ENCODE peak calls at places on chromosomes 2 and 18, in ten cellular contexts. O is BJ; Y is NCI-H69; B is heart right ventricle; Z is WERI-Rb-1; M is activated naive CD4-positive, alpha-beta T cell treated with Interleukin-2 at 50 U/mL for 16 hours; Q is right atrium auricular region; K is COR-L47; T is SK-N-SH; R is SJSA1. P is an unnamed sample.

GRCh38 chr2:114797942-114798341 is 355.5 kb downstream of the DPP10 start:
- DNase-seq in O (no peak), Y (no peak), B (no peak), Z (no peak), M (no peak), Q (no peak), K (no peak), T (no peak), R (no peak), P (no peak)

GRCh38 chr2:42250925-42251324 is 81.8 kb downstream of the EML4 start:
- DNase-seq in O (no peak), Y (no peak), B (no peak), Z (no peak), M (no peak), Q (no peak), K (no peak), T (no peak), R (no peak), P (no peak)

GRCh38 chr2:165833156-165833555 is 39.1 kb upstream of the GALNT3 start:
- DNase-seq in O (peak), Y (no peak), B (no peak), Z (no peak), M (no peak), Q (no peak), K (no peak), T (no peak), R (no peak), P (peak)

GRCh38 chr2:24491626-24492282 is 700 bp downstream of the NCOA1 start:
- DNase-seq in O (no peak), Y (peak), B (peak), Z (peak), M (peak), Q (no peak), K (peak), T (peak), R (peak), P (peak)

GRCh38 chr2:1494906-1495305 is 81.6 kb downstream of the TPO start:
- DNase-seq in O (no peak), Y (no peak), B (no peak), Z (no peak), M (no peak), Q (no peak), K (no peak), T (no peak), R (peak), P (no peak)

GRCh38 chr2:80525152-80525551 is 220.6 kb upstream of the LRRTM1 start:
- DNase-seq in O (no peak), Y (no peak), B (no peak), Z (no peak), M (no peak), Q (no peak), K (no peak), T (no peak), R (no peak), P (no peak)

GRCh38 chr2:231991664-231992063 is 30.2 kb downstream of the DIS3L2 start:
- DNase-seq in O (no peak), Y (no peak), B (no peak), Z (no peak), M (no peak), Q (no peak), K (no peak), T (no peak), R (no peak), P (peak)

GRCh38 chr18:78922856-78923255 is 56.8 kb upstream of the SALL3 start:
- DNase-seq in O (no peak), Y (no peak), B (no peak), Z (no peak), M (no peak), Q (no peak), K (no peak), T (no peak), R (no peak), P (no peak)

GRCh38 chr2:225735844-225736243 is 336.3 kb downstream of the NYAP2 start:
- DNase-seq in O (peak), Y (no peak), B (no peak), Z (no peak), M (no peak), Q (no peak), K (no peak), T (no peak), R (peak), P (peak)

GRCh38 chr2:107363811-107364210 is 462.9 kb upstream of the RGPD4 start:
- DNase-seq in O (no peak), Y (no peak), B (no peak), Z (no peak), M (no peak), Q (no peak), K (no peak), T (no peak), R (no peak), P (no peak)

GRCh38 chr2:237557633-237558015 is 8.8 kb upstream of the PRLH start:
- DNase-seq in O (no peak), Y (peak), B (no peak), Z (no peak), M (no peak), Q (no peak), K (no peak), T (no peak), R (no peak), P (no peak)

GRCh38 chr18:9506046-9506792 is 30.9 kb downstream of the RALBP1 start:
- DNase-seq in O (no peak), Y (peak), B (peak), Z (peak), M (no peak), Q (no peak), K (no peak), T (no peak), R (no peak), P (no peak)

GRCh38 chr2:26693287-26693849 is 846 bp downstream of the KCNK3 start:
- DNase-seq in O (no peak), Y (peak), B (no peak), Z (peak), M (no peak), Q (no peak), K (no peak), T (peak), R (no peak), P (no peak)

GRCh38 chr2:188383158-188383557 is 91.5 kb downstream of the GULP1 start:
- DNase-seq in O (no peak), Y (no peak), B (no peak), Z (no peak), M (no peak), Q (no peak), K (no peak), T (no peak), R (no peak), P (no peak)

GRCh38 chr18:26383454-26384270 is 157.4 kb downstream of the TAF4B start:
- DNase-seq in O (no peak), Y (peak), B (no peak), Z (no peak), M (no peak), Q (no peak), K (peak), T (peak), R (no peak), P (peak)

GRCh38 chr2:144325086-144325485 is 194.8 kb downstream of the ZEB2 start:
- DNase-seq in O (no peak), Y (no peak), B (no peak), Z (no peak), M (peak), Q (no peak), K (no peak), T (no peak), R (no peak), P (no peak)

GRCh38 chr2:97751752-97752151 is 38.4 kb downstream of the ZAP70 start:
- DNase-seq in O (no peak), Y (peak), B (no peak), Z (no peak), M (no peak), Q (no peak), K (peak), T (no peak), R (no peak), P (no peak)

GRCh38 chr2:176488446-176488845 is 219.2 kb downstream of the MTX2 start:
- DNase-seq in O (no peak), Y (no peak), B (no peak), Z (no peak), M (no peak), Q (no peak), K (no peak), T (no peak), R (no peak), P (no peak)

GRCh38 chr2:28753043-28753683 is 1.5 kb downstream of the PPP1CB start:
- DNase-seq in O (no peak), Y (peak), B (peak), Z (peak), M (peak), Q (peak), K (peak), T (peak), R (peak), P (peak)

GRCh38 chr2:230356084-230356483 is 29.1 kb downstream of the SP140L start:
- DNase-seq in O (no peak), Y (no peak), B (no peak), Z (no peak), M (no peak), Q (no peak), K (no peak), T (no peak), R (no peak), P (no peak)

GRCh38 chr2:120907822-120908221 is 172.2 kb downstream of the GLI2 start:
- DNase-seq in O (no peak), Y (no peak), B (no peak), Z (peak), M (no peak), Q (no peak), K (no peak), T (no peak), R (no peak), P (peak)

GRCh38 chr2:75516378-75517122 is 44.2 kb downstream of the EVA1A start:
- DNase-seq in O (no peak), Y (peak), B (no peak), Z (no peak), M (no peak), Q (no peak), K (peak), T (no peak), R (no peak), P (no peak)

GRCh38 chr2:31318360-31319336 is 84.7 kb downstream of the EHD3 start:
- DNase-seq in O (no peak), Y (no peak), B (peak), Z (no peak), M (peak), Q (peak), K (no peak), T (no peak), R (peak), P (peak)

GRCh38 chr18:35756506-35757117 is 175.1 kb downstream of the GALNT1 start:
- DNase-seq in O (no peak), Y (peak), B (peak), Z (peak), M (peak), Q (no peak), K (peak), T (peak), R (no peak), P (peak)

GRCh38 chr18:12046751-12047335 is 46.8 kb upstream of the ANKRD62 start:
- DNase-seq in O (no peak), Y (no peak), B (no peak), Z (no peak), M (no peak), Q (peak), K (no peak), T (no peak), R (no peak), P (peak)

GRCh38 chr2:169184074-169184473 is 114.7 kb downstream of the DHRS9 start:
- DNase-seq in O (no peak), Y (no peak), B (no peak), Z (no peak), M (no peak), Q (no peak), K (no peak), T (no peak), R (no peak), P (peak)

GRCh38 chr18:9724797-9725196 is 16.7 kb downstream of the RAB31 start:
- DNase-seq in O (no peak), Y (no peak), B (no peak), Z (no peak), M (no peak), Q (peak), K (no peak), T (no peak), R (no peak), P (no peak)

GRCh38 chr2:174762464-174762863 is 1.8 kb downstream of the CHRNA1 start:
- DNase-seq in O (no peak), Y (no peak), B (no peak), Z (no peak), M (no peak), Q (no peak), K (no peak), T (no peak), R (no peak), P (no peak)

GRCh38 chr2:235024951-235025773 is 73.3 kb downstream of the SH3BP4 start:
- DNase-seq in O (no peak), Y (no peak), B (no peak), Z (no peak), M (no peak), Q (no peak), K (no peak), T (no peak), R (no peak), P (no peak)

GRCh38 chr2:233247744-233248143 is 3.7 kb upstream of the ATG16L1 start:
- DNase-seq in O (no peak), Y (peak), B (no peak), Z (no peak), M (peak), Q (no peak), K (no peak), T (no peak), R (peak), P (peak)

GRCh38 chr2:215619989-215620388 is 184.1 kb upstream of the FN1 start:
- DNase-seq in O (no peak), Y (peak), B (no peak), Z (no peak), M (no peak), Q (no peak), K (no peak), T (no peak), R (no peak), P (no peak)